ENCODE peak calls at places on chromosome 4, in five cellular contexts. O is esophagus squamous epithelium, X is uterus, J is spleen, G is testis. L is an unnamed sample. For H3K27me3, the result is how much of the 10 kb centered on the place peaks cover.

GRCh38 chr4:129143359-129143758 is 47.4 kb downstream of the C4orf33 start:
- DNase-seq in O (no peak), X (no peak), J (no peak), G (no peak), L (no peak)

GRCh38 chr4:101321481-101322042 is 25.8 kb downstream of the PPP3CA start:
- DNase-seq in O (no peak), X (peak), J (no peak), G (no peak), L (no peak)

GRCh38 chr4:11743236-11743635 is 314.5 kb upstream of the HS3ST1 start:
- DNase-seq in O (no peak), X (no peak), J (no peak), G (no peak), L (no peak)

GRCh38 chr4:54539500-54540029 is 118.2 kb upstream of the KIT start:
- DNase-seq in O (no peak), X (no peak), J (peak), G (peak), L (no peak)

GRCh38 chr4:69861756-69862155 is 1.8 kb upstream of the SULT1E1 start:
- DNase-seq in O (no peak), X (no peak), J (no peak), G (no peak), L (no peak)

GRCh38 chr4:185592845-185593488 is 57.7 kb upstream of the PDLIM3 start:
- DNase-seq in O (no peak), X (no peak), J (no peak), G (no peak), L (no peak)

GRCh38 chr4:184298255-184298654 is 80.6 kb upstream of the ENPP6 start:
- DNase-seq in O (no peak), X (no peak), J (no peak), G (peak), L (no peak)

GRCh38 chr4:89216866-89217265 is 90.7 kb downstream of the GPRIN3 start:
- DNase-seq in O (no peak), X (no peak), J (no peak), G (no peak), L (no peak)

GRCh38 chr4:15654556-15655222 is 468 bp downstream of the FBXL5 start:
- DNase-seq in O (no peak), X (peak), J (peak), G (peak), L (no peak)

GRCh38 chr4:119834901-119835300 is 206.3 kb upstream of the PDE5A start:
- DNase-seq in O (no peak), X (no peak), J (no peak), G (no peak), L (no peak)

GRCh38 chr4:20256381-20256881 is 4.7 kb downstream of the SLIT2 start:
- DNase-seq in O (no peak), X (no peak), J (no peak), G (no peak), L (no peak)

GRCh38 chr4:52983563-52984303 is 121.6 kb downstream of the RASL11B start:
- DNase-seq in O (no peak), X (no peak), J (no peak), G (no peak), L (peak)

GRCh38 chr4:101528526-101528925 is 181.2 kb upstream of the PPP3CA start:
- DNase-seq in O (no peak), X (no peak), J (no peak), G (no peak), L (no peak)

GRCh38 chr4:80081566-80081965 is 8.5 kb upstream of the ANTXR2 start:
- DNase-seq in O (no peak), X (no peak), J (no peak), G (no peak), L (peak)

DNA sequence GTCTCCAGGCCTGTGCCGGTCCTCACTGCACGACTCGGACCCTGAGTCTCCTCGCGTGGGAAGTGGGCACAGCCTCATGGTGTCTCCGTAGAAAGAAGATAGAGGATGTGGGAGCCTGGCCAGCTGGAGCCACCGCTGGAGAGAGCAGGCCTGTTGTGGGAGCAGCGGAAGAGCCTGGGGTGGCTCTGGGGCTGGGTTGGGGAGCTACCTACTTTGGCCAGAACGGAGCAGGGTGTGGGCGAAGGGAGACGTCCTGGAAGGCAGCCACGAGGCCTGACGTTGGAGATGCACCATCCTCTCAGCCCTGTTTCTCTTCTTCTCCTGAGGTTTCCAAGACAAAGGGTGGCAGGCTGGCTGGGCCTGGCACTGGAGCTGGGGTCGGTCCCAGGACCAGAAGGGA is 93.8 kb downstream of the SORCS2 start:
- DNase-seq in O (no peak), X (peak), J (no peak), G (no peak), L (no peak)
- H3K4me3 ChIP-seq in O (no peak), X (no peak), J (no peak), G (no peak), L (no peak)

DNA sequence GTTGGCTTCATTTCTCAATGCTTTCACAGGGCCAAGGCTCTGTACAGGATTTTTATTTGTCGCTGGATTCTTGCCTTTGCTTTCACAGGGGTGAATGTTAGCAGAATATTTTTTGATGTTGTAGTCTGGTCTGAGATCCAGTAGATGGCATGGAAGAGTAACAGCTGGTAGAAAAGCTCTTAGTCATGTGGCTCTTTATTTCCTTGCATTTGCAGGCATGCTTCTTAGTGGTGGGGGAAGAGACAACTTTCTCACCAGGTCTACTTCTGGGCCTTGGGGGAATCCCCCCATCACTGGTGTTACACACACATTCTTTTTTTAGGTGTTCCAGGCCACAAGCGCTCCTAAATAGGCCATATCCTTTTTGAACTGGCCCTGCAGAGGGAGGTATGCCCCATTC is 58.2 kb upstream of the DKK2 start:
- DNase-seq in O (no peak), X (no peak), J (peak), G (no peak), L (peak)
- TF ChIP-seq CTCF in O (no peak), X (no peak), J (no peak), G (no peak), L (peak)

GRCh38 chr4:173526034-173526482 is 4.0 kb downstream of the HAND2 start:
- DNase-seq in O (no peak), X (no peak), J (no peak), G (no peak), L (no peak)
- H3K27me3 ChIP-seq in O (half or more), X (under half), J (half or more), G (under half), L (half or more)

GRCh38 chr4:94536649-94537464 is 85.1 kb downstream of the PDLIM5 start:
- DNase-seq in O (no peak), X (no peak), J (no peak), G (no peak), L (no peak)
- H3K4me3 ChIP-seq in O (no peak), X (no peak), J (no peak), G (no peak), L (no peak)

GRCh38 chr4:169491211-169491610 is 121.2 kb downstream of the NEK1 start:
- DNase-seq in O (no peak), X (no peak), J (no peak), G (no peak), L (no peak)

GRCh38 chr4:169492436-169493163 is 119.8 kb downstream of the NEK1 start:
- DNase-seq in O (no peak), X (no peak), J (no peak), G (peak), L (peak)

DNA sequence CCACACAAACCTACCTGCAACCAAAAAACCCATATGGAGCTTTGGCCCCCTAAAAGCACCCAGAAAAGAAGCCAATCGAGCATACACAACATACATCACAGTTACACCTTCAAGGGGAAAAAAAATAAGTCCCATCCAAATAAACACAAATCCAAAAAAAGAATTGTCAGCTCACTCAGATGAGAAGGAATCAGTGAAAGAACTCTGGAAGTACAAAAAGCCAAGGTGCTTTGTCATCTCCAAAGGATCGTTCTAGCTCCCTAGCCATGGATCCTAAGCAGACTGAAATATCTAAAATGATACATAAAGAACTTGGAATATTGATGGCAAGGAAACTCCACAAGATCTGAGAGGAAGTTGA is 119.2 kb downstream of the NEK1 start:
- DNase-seq in O (no peak), X (no peak), J (no peak), G (no peak), L (no peak)
- TF ChIP-seq CTCF in O (no peak), X (no peak), J (no peak), G (no peak), L (no peak)

GRCh38 chr4:8682725-8683124 is 90.2 kb downstream of the CPZ start:
- DNase-seq in O (no peak), X (no peak), J (no peak), G (no peak), L (no peak)
- H3K27me3 ChIP-seq in O (under half), X (under half), J (under half), G (under half), L (under half)

GRCh38 chr4:176789955-176790354 is 2.8 kb downstream of the VEGFC start:
- DNase-seq in O (no peak), X (no peak), J (no peak), G (no peak), L (peak)

GRCh38 chr4:176788971-176789370 is 3.8 kb downstream of the VEGFC start:
- DNase-seq in O (no peak), X (no peak), J (no peak), G (no peak), L (no peak)

GRCh38 chr4:176790398-176790797 is 2.3 kb downstream of the VEGFC start:
- DNase-seq in O (no peak), X (no peak), J (no peak), G (no peak), L (peak)

GRCh38 chr4:176784816-176785215 is 7.9 kb downstream of the VEGFC start:
- DNase-seq in O (no peak), X (no peak), J (no peak), G (no peak), L (no peak)

GRCh38 chr4:176788248-176788647 is 4.5 kb downstream of the VEGFC start:
- DNase-seq in O (no peak), X (no peak), J (no peak), G (no peak), L (no peak)
- H3K4me3 ChIP-seq in O (no peak), X (no peak), J (no peak), G (no peak), L (no peak)

GRCh38 chr4:182560358-182560757 is 317.2 kb downstream of the TENM3 start:
- DNase-seq in O (no peak), X (no peak), J (no peak), G (no peak), L (no peak)
- TF ChIP-seq CTCF in O (no peak), X (no peak), J (no peak), G (no peak), L (no peak)

DNA sequence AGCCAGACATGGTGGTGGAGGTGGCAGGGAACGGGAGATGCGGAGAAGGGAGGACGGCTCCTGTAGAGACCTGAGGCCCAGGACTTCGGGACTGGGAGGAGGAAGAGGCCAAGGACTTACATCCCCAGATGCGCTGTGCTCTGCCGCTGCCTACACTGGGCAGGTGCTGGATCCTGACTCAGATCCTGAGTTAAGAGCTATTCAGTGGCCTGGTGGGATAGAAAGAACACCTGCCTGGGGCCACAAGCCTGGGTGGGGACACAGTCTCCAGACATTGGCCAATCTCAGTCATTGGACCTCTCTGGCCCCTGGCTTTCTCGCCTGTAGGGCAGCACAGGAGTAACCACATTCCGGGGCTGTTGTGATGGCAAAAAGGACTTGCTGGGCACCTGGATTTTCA is 10.9 kb upstream of the MSX1 start:
- DNase-seq in O (no peak), X (no peak), J (peak), G (no peak), L (no peak)
- H3K27me3 ChIP-seq in O (under half), X (under half), J (under half), G (under half), L (under half)